ENCODE peak calls at places on chromosomes 16 and 17, in seven cellular contexts. One of them, this sample, is unnamed.

GRCh38 chr16:9012330-9012729 is 48.6 kb upstream of the USP7 start:
- DNase-seq in left colon: no peak
- DNase-seq in activated naive CD4-positive, alpha-beta T cell treated with anti-CD3 and anti-CD28 coated beads for 36 hours: no peak
- DNase-seq in GM23248: no peak
- DNase-seq in progenitor cell of endocrine pancreas: no peak
- DNase-seq in MM.1S: no peak
- DNase-seq in Peyer's patch: no peak
- DNase-seq in this sample: no peak

GRCh38 chr16:85583491-85584181 is 29.5 kb upstream of the GSE1 start:
- DNase-seq in MM.1S: no peak
- DNase-seq in Peyer's patch: no peak
- DNase-seq in progenitor cell of endocrine pancreas: no peak
- DNase-seq in activated naive CD4-positive, alpha-beta T cell treated with anti-CD3 and anti-CD28 coated beads for 36 hours: peak
- DNase-seq in left colon: no peak
- DNase-seq in GM23248: peak
- DNase-seq in this sample: no peak

GRCh38 chr17:74903671-74904070 is 10.2 kb upstream of the FADS6 start:
- DNase-seq in MM.1S: no peak
- DNase-seq in GM23248: no peak
- DNase-seq in activated naive CD4-positive, alpha-beta T cell treated with anti-CD3 and anti-CD28 coated beads for 36 hours: no peak
- DNase-seq in Peyer's patch: no peak
- DNase-seq in left colon: no peak
- DNase-seq in progenitor cell of endocrine pancreas: no peak
- DNase-seq in this sample: no peak

GRCh38 chr17:4573682-4574081 is 10.6 kb upstream of the SMTNL2 start:
- DNase-seq in GM23248: peak
- DNase-seq in Peyer's patch: no peak
- DNase-seq in progenitor cell of endocrine pancreas: no peak
- DNase-seq in MM.1S: peak
- DNase-seq in activated naive CD4-positive, alpha-beta T cell treated with anti-CD3 and anti-CD28 coated beads for 36 hours: peak
- DNase-seq in left colon: no peak
- DNase-seq in this sample: no peak

GRCh38 chr17:60554377-60554788 is 28.3 kb upstream of the APPBP2 start:
- DNase-seq in Peyer's patch: no peak
- DNase-seq in left colon: no peak
- DNase-seq in GM23248: peak
- DNase-seq in activated naive CD4-positive, alpha-beta T cell treated with anti-CD3 and anti-CD28 coated beads for 36 hours: no peak
- DNase-seq in progenitor cell of endocrine pancreas: no peak
- DNase-seq in MM.1S: no peak
- DNase-seq in this sample: no peak

GRCh38 chr16:11133344-11133921 is 122.6 kb downstream of the SOCS1 start:
- DNase-seq in Peyer's patch: peak
- DNase-seq in activated naive CD4-positive, alpha-beta T cell treated with anti-CD3 and anti-CD28 coated beads for 36 hours: no peak
- DNase-seq in GM23248: peak
- DNase-seq in MM.1S: no peak
- DNase-seq in left colon: peak
- DNase-seq in progenitor cell of endocrine pancreas: no peak
- DNase-seq in this sample: no peak

GRCh38 chr16:4409081-4409932 is 7.1 kb downstream of the CORO7 start:
- DNase-seq in progenitor cell of endocrine pancreas: no peak
- DNase-seq in left colon: no peak
- DNase-seq in activated naive CD4-positive, alpha-beta T cell treated with anti-CD3 and anti-CD28 coated beads for 36 hours: peak
- DNase-seq in Peyer's patch: no peak
- DNase-seq in MM.1S: no peak
- DNase-seq in GM23248: peak
- DNase-seq in this sample: no peak

GRCh38 chr17:76000016-76000754 is 470 bp upstream of the CDK3 start:
- DNase-seq in left colon: peak
- DNase-seq in activated naive CD4-positive, alpha-beta T cell treated with anti-CD3 and anti-CD28 coated beads for 36 hours: peak
- DNase-seq in progenitor cell of endocrine pancreas: peak
- DNase-seq in GM23248: peak
- DNase-seq in MM.1S: peak
- DNase-seq in Peyer's patch: peak
- DNase-seq in this sample: peak

This sample was measured in DND-41.